ENCODE peak calls at places on chromosome 2, in six cellular contexts. J is GM13976, U is fibroblast of lung, Z is adrenal gland, X is Calu3, S is fibroblast of mammary gland. G is an unnamed sample.

GRCh38 chr2:3377279-3377611 is 373 bp downstream of the EIPR1 start:
- DNase-seq in U (peak), S (peak), Z (no peak), J (peak), X (no peak), G (no peak)

GRCh38 chr2:10387033-10387432 is 61.1 kb downstream of the ODC1 start:
- DNase-seq in X (no peak), J (no peak), U (no peak), Z (no peak), S (no peak), G (no peak)

GRCh38 chr2:95393901-95394300 is 8.6 kb upstream of the FAHD2A start:
- DNase-seq in J (no peak), Z (no peak), X (no peak), U (no peak), S (no peak), G (no peak)

GRCh38 chr2:203225423-203226039 is 13.3 kb upstream of the CYP20A1 start:
- DNase-seq in Z (no peak), U (peak), S (peak), X (peak), J (no peak), G (no peak)

GRCh38 chr2:146986161-146986560 is 858.7 kb upstream of the ACVR2A start:
- DNase-seq in S (peak), U (peak), X (no peak), Z (no peak), J (peak), G (no peak)

GRCh38 chr2:197011777-197012641 is 85.5 kb upstream of the PGAP1 start:
- DNase-seq in S (peak), J (peak), U (peak), Z (peak), X (peak), G (no peak)

GRCh38 chr2:47052847-47053246 is 102.3 kb downstream of the STPG4 start:
- DNase-seq in U (no peak), Z (no peak), S (no peak), X (no peak), J (no peak), G (no peak)

GRCh38 chr2:58427572-58428285 is 186.6 kb upstream of the FANCL start:
- DNase-seq in S (peak), X (peak), U (peak), J (peak), Z (peak), G (peak)

GRCh38 chr2:231212329-231212845 is 14.0 kb downstream of the ARMC9 start:
- DNase-seq in U (no peak), Z (no peak), J (no peak), S (peak), X (peak), G (no peak)

GRCh38 chr2:69217333-69218080 is 169.5 kb downstream of the GFPT1 start:
- DNase-seq in X (no peak), Z (no peak), S (no peak), U (no peak), J (no peak), G (no peak)

GRCh38 chr2:31415421-31415820 is 879 bp upstream of the XDH start:
- DNase-seq in U (no peak), S (no peak), J (no peak), X (no peak), Z (no peak), G (no peak)

GRCh38 chr2:9179572-9180201 is 26.9 kb upstream of the ASAP2 start:
- DNase-seq in J (no peak), Z (peak), X (peak), U (peak), S (peak), G (no peak)

GRCh38 chr2:123993728-123994323 is 31.3 kb upstream of the CNTNAP5 start:
- DNase-seq in X (peak), Z (peak), J (no peak), U (peak), S (peak), G (peak)

GRCh38 chr2:70745276-70745675 is 22.7 kb downstream of the ADD2 start:
- DNase-seq in U (no peak), Z (no peak), S (no peak), X (no peak), J (no peak), G (no peak)

GRCh38 chr2:70748002-70748779 is 19.8 kb downstream of the ADD2 start:
- DNase-seq in S (no peak), U (no peak), J (no peak), Z (no peak), X (no peak), G (no peak)

GRCh38 chr2:70747284-70747683 is 20.7 kb downstream of the ADD2 start:
- DNase-seq in U (no peak), J (no peak), S (no peak), X (no peak), Z (no peak), G (no peak)

GRCh38 chr2:70746076-70746475 is 21.9 kb downstream of the ADD2 start:
- DNase-seq in X (no peak), Z (no peak), S (no peak), U (no peak), J (no peak), G (no peak)

GRCh38 chr2:70743677-70744076 is 24.3 kb downstream of the ADD2 start:
- DNase-seq in U (no peak), S (no peak), Z (no peak), X (no peak), J (no peak), G (no peak)
- TF ChIP-seq CTCF in U (no peak), S (no peak), Z (no peak), X (no peak), J (no peak), G (no peak)

GRCh38 chr2:25805987-25806386 is 72.3 kb downstream of the ASXL2 start:
- DNase-seq in U (no peak), Z (no peak), S (no peak), J (no peak), X (no peak), G (no peak)
- TF ChIP-seq CTCF in U (no peak), Z (no peak), S (no peak), J (no peak), X (no peak), G (no peak)

GRCh38 chr2:86622409-86622877 is 1.2 kb downstream of the RNF103 start:
- DNase-seq in X (no peak), U (peak), Z (peak), S (peak), J (no peak), G (no peak)

GRCh38 chr2:86621290-86621943 is 2.2 kb downstream of the RNF103 start:
- DNase-seq in U (peak), J (no peak), S (no peak), X (no peak), Z (no peak), G (no peak)

GRCh38 chr2:86625096-86625495 is 1.4 kb upstream of the RNF103 start:
- DNase-seq in X (no peak), J (no peak), Z (no peak), S (no peak), U (no peak), G (no peak)

GRCh38 chr2:86622878-86623548 is 652 bp downstream of the RNF103 start:
- DNase-seq in S (no peak), U (no peak), X (peak), Z (peak), J (peak), G (peak)

DNA sequence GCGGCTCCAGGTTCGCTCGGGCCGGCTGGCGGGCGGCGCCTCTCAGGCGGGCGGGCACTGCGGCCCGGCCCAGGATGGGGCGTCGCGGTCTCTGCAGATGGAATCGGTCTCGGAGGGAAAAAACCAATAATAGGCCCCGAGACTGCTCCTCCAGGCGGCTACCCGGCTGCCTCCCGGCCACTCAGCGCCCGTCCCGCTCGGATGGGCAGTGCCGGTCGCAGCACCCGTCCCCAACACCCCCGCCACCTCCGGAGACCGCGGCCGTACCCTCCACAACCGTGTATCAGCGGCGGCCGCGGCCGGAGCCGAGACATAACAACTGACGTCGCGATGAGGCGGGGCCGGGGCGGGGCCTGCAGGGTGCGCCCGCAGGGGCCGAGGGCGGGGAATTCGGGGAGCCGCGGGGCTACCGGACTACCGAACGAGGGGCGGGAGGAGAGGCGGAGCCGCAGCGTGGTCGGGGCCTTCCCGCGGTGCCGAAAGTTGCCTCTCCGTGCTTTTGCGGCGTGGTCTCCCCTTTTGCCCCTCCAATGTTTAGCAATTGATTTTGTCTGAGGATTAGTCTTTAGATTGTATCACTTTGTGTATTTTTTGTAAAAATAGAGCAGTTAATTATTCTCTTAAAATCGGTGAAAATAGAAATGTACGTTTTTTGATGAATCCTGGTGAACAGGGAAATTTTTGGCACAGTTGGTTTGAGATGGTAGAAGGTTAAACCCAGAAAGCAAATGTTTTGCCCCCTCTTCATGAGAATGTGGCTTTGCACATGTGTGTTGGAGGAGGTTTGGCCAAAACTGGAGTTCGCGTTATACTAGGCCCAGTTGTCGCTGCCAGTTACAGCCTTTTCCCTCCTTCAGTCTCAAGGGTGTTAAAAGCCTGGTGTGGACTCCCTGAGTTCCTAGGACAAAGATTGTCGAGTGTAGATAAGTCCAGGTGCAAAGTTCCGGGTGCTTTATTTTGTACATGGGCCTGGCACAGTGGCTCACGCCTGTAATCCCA is at the start of gene RNF103:
- DNase-seq in J (peak), S (peak), X (peak), U (peak), Z (peak), G (peak)
- TF ChIP-seq CTCF in J (no peak), S (no peak), X (no peak), U (no peak), Z (no peak), G (no peak)

DNA sequence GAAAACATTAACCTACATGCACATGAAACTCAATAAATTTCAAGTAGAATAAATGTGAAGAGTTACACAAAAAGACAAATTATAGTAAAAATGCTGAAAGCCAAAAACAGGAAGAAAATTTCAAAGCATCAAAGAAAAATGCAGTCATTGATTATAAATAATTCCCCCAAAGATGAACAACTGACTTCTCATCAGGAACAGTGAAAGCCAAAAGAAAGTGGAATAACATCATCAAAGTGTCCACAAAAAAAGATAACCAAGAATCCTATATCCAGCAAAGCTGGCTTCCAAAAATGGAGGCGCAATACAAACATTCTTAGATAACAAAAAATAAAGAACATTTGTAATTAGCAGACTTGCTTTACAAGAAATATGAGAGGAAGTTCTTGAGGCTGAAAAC is 161.6 kb downstream of the CMPK2 start:
- DNase-seq in J (no peak), U (no peak), S (no peak), X (no peak), Z (no peak), G (no peak)
- TF ChIP-seq CTCF in J (no peak), U (no peak), S (no peak), X (no peak), Z (no peak), G (no peak)

GRCh38 chr2:119531292-119531691 is 7.0 kb upstream of the SCTR start:
- DNase-seq in U (no peak), Z (no peak), S (no peak), J (no peak), X (no peak), G (no peak)
- TF ChIP-seq CTCF in U (peak), Z (no peak), S (no peak), J (no peak), X (no peak), G (peak)